ENCODE peak calls at places on chromosomes 6 and 20, in eight cellular contexts. D is transverse colon, U is tibial nerve, O is right cardiac atrium, H is tibial artery, Y is suprapubic skin, I is GM23248, K is spleen. Z is an unnamed sample.

GRCh38 chr6:127446356-127446755 is 12.8 kb downstream of the KIAA0408 start:
- DNase-seq in D (no peak), U (no peak), O (no peak), H (no peak), Y (no peak), I (peak), K (peak), Z (no peak)

GRCh38 chr6:111105578-111105977 is 18.3 kb downstream of the SLC16A10 start:
- DNase-seq in D (peak), U (no peak), O (peak), H (no peak), Y (peak), I (peak), K (no peak), Z (peak)

GRCh38 chr6:143441680-143442359 is 8.7 kb downstream of the ADAT2 start:
- DNase-seq in D (no peak), U (no peak), O (no peak), H (no peak), Y (no peak), I (peak), K (no peak), Z (no peak)

GRCh38 chr6:153373869-153374268 is 242.8 kb upstream of the RGS17 start:
- DNase-seq in D (no peak), U (no peak), O (no peak), H (no peak), Y (no peak), I (no peak), K (no peak), Z (no peak)

GRCh38 chr20:23774081-23774480 is 23.3 kb upstream of the CST1 start:
- DNase-seq in D (no peak), U (no peak), O (no peak), H (no peak), Y (no peak), I (no peak), K (no peak), Z (no peak)

GRCh38 chr6:23419046-23419445 is 707.0 kb upstream of the NRSN1 start:
- DNase-seq in D (no peak), U (no peak), O (no peak), H (no peak), Y (no peak), I (no peak), K (no peak), Z (no peak)

GRCh38 chr6:168097621-168098430 is 18.8 kb upstream of the FRMD1 start:
- DNase-seq in D (no peak), U (no peak), O (peak), H (no peak), Y (no peak), I (no peak), K (peak), Z (no peak)

GRCh38 chr20:59064214-59064722 is 21.7 kb upstream of the PRELID3B start:
- DNase-seq in D (no peak), U (no peak), O (no peak), H (no peak), Y (no peak), I (no peak), K (no peak), Z (no peak)

GRCh38 chr6:56890683-56891429 is 64.1 kb upstream of the BEND6 start:
- DNase-seq in D (no peak), U (no peak), O (no peak), H (no peak), Y (no peak), I (peak), K (no peak), Z (peak)

GRCh38 chr6:43923376-43924221 is 153.6 kb downstream of the VEGFA start:
- DNase-seq in D (no peak), U (no peak), O (peak), H (no peak), Y (peak), I (peak), K (peak), Z (no peak)

GRCh38 chr6:47247227-47247797 is 62.4 kb downstream of the TNFRSF21 start:
- DNase-seq in D (no peak), U (peak), O (no peak), H (peak), Y (no peak), I (peak), K (no peak), Z (no peak)
- H3K4me3 ChIP-seq in D (no peak), U (no peak), O (no peak), H (no peak), Y (no peak), I (no peak), K (no peak), Z (no peak)

DNA sequence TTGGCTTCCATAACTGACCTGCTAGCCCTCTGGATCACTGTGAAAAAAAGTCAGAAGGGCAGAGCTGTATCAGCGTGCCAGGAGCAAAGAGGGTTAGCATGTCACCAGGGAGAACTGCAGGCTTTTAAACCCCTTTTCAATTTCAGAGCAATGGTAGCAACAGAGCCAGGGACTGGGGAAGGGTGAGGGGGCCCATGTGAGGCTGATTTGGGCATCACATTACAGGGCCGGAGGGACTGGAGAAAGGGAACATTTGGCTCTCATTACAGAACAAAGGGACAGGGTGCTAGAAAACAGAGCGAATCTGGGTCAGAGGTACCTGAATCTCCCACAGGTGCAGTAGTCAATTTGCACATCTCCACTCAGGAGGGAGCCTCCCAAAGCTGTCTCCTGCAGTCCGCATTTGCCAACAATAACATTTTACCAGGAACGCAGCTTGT is 185.6 kb upstream of the EYA4 start:
- DNase-seq in D (no peak), U (no peak), O (peak), H (no peak), Y (no peak), I (no peak), K (no peak), Z (no peak)
- H3K4me3 ChIP-seq in D (no peak), U (no peak), O (no peak), H (no peak), Y (no peak), I (no peak), K (no peak), Z (no peak)

GRCh38 chr6:73309784-73310502 is 44.1 kb downstream of the DPPA5 start:
- DNase-seq in D (peak), U (peak), O (peak), H (peak), Y (no peak), I (peak), K (peak), Z (peak)
- H3K4me3 ChIP-seq in D (peak), U (peak), O (peak), H (peak), Y (peak), I (peak), K (peak), Z (peak)

GRCh38 chr6:115540077-115540869 is 520.4 kb downstream of the FRK start:
- DNase-seq in D (no peak), U (no peak), O (no peak), H (no peak), Y (no peak), I (no peak), K (no peak), Z (no peak)
- H3K4me3 ChIP-seq in D (no peak), U (no peak), O (no peak), H (no peak), Y (no peak), I (no peak), K (no peak), Z (no peak)

GRCh38 chr6:30073489-30074240 is 1.9 kb downstream of the RNF39 start:
- DNase-seq in D (no peak), U (no peak), O (no peak), H (no peak), Y (no peak), I (no peak), K (no peak), Z (peak)
- H3K4me3 ChIP-seq in D (no peak), U (no peak), O (no peak), H (no peak), Y (peak), I (no peak), K (no peak), Z (no peak)

GRCh38 chr20:19211252-19211651 is 1.2 kb upstream of the SLC24A3 start:
- DNase-seq in D (no peak), U (no peak), O (peak), H (no peak), Y (no peak), I (no peak), K (no peak), Z (no peak)
- H3K4me3 ChIP-seq in D (no peak), U (no peak), O (no peak), H (peak), Y (peak), I (no peak), K (no peak), Z (no peak)

DNA sequence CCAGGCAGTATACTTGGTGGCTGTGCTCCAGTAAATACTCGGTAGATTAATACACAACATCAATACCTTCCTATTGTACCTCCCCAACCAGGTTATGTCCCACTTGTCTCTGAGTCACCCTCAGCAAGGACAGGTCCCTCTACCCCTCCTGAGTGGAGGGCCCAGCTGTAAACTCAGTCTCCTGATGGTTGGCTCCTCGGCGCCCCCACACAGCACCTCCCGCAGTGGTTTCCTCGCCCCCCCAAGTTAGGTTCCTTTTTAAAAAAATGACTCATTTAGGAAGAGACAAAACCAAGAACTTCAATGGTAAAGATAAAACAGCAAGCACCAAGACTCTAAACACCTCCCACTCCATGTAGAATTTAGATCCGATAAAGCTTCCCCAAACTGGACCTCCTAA is 83.6 kb downstream of the TRERF1 start:
- DNase-seq in D (no peak), U (no peak), O (no peak), H (no peak), Y (no peak), I (no peak), K (no peak), Z (no peak)
- H3K4me3 ChIP-seq in D (no peak), U (no peak), O (no peak), H (no peak), Y (no peak), I (no peak), K (no peak), Z (no peak)

GRCh38 chr6:72216222-72217106 is 330.1 kb downstream of the RIMS1 start:
- DNase-seq in D (no peak), U (no peak), O (no peak), H (no peak), Y (no peak), I (no peak), K (no peak), Z (peak)
- H3K4me3 ChIP-seq in D (no peak), U (no peak), O (no peak), H (no peak), Y (no peak), I (no peak), K (no peak), Z (no peak)

GRCh38 chr6:1593958-1594314 is 15.8 kb upstream of the FOXC1 start:
- DNase-seq in D (no peak), U (no peak), O (no peak), H (no peak), Y (no peak), I (no peak), K (peak), Z (no peak)
- H3K4me3 ChIP-seq in D (no peak), U (no peak), O (no peak), H (no peak), Y (no peak), I (no peak), K (no peak), Z (no peak)

DNA sequence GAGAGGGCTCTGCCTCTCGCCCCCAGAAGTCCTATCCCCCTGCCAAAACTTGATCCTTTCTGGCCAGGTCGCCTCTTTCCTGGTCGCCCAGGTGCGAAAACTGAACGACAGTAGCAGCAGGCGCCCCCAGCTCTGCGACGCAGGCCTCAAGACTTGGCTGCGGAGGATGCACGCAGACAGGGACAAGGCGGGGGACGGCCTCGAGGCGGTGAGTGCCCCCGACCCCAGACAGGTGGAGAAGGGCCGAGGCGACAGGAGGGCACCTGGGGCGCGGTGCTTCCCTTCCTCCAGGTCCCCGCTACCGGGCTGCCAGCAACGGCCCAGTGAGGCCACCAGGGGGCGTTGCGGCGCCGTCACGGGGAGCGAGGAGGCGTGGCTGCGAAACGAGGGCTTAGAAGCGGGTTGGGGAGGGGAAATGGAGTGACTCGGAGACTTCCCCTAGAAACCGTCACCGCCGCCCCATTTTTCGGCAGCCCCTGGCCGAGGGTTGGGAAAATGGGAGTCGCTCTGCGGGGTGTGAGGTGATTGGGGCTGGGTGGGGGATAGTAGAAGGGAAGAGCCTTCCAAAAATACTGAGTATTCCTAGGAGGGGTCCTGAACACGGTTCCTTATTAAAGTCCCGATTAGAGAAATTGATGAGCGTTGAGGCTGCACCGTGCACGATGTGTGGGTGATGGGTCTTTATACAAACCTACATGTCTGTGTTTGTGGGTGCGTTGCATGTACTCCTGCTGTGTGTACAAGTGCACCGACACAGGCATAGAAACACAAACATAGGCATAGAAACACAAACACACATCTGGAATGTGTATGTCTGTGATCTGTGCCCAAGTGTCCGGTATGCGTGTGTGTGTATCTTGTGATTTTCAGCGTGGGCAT is 44.6 kb downstream of the ARHGAP40 start:
- DNase-seq in D (peak), U (peak), O (peak), H (peak), Y (peak), I (peak), K (peak), Z (peak)
- H3K4me3 ChIP-seq in D (no peak), U (no peak), O (no peak), H (no peak), Y (peak), I (peak), K (no peak), Z (peak)